ENCODE peak calls at places on chromosomes 12 and 14, in ten cellular contexts. Z, S, N, E, P, I, Y, M, G and H are unnamed samples.

GRCh38 chr14:50021261-50021660 is 95.1 kb downstream of the VCPKMT start:
- DNase-seq in M (no peak), Y (no peak), P (no peak), E (no peak), I (no peak), G (no peak), Z (no peak), S (no peak), N (no peak), H (no peak)

GRCh38 chr12:84701966-84702365 is 210.6 kb downstream of the SLC6A15 start:
- DNase-seq in Z (no peak), S (peak; percentile 28), I (no peak), Y (no peak), M (no peak), G (no peak), N (no peak), E (no peak), P (no peak), H (no peak)

GRCh38 chr12:3247077-3247476 is 169.9 kb downstream of the TSPAN9 start:
- DNase-seq in I (no peak), E (no peak), M (no peak), G (no peak), Y (no peak), Z (no peak), S (no peak), P (no peak), N (no peak), H (no peak)

GRCh38 chr12:46209165-46209564 is 59.7 kb downstream of the SLC38A1 start:
- DNase-seq in I (no peak), N (no peak), M (no peak), Z (no peak), G (no peak), Y (no peak), E (no peak), P (no peak), S (peak; percentile 36), H (no peak)

GRCh38 chr14:104092931-104093365 is 7.4 kb downstream of the ASPG start:
- DNase-seq in M (no peak), Y (no peak), I (peak; percentile 16), P (no peak), E (no peak), S (no peak), G (no peak), Z (peak; percentile 8), N (no peak), H (peak; percentile 42)

GRCh38 chr14:32050839-32051238 is 26.3 kb upstream of the ARHGAP5 start:
- DNase-seq in P (no peak), E (no peak), I (no peak), S (no peak), Y (no peak), M (no peak), Z (no peak), G (no peak), N (no peak), H (no peak)

GRCh38 chr14:92885279-92886061 is 37.5 kb upstream of the CHGA start:
- DNase-seq in E (no peak), N (no peak), I (no peak), Z (no peak), S (no peak), M (no peak), P (no peak), G (no peak), Y (no peak), H (no peak)

GRCh38 chr12:52740591-52740990 is 36.6 kb downstream of the KRT76 start:
- DNase-seq in N (no peak), E (no peak), I (no peak), Z (no peak), P (no peak), Y (no peak), G (no peak), S (no peak), M (no peak), H (no peak)

GRCh38 chr12:107302649-107303386 is 209.5 kb upstream of the CRY1 start:
- DNase-seq in S (peak; percentile 15), Y (no peak), P (no peak), G (no peak), I (no peak), N (no peak), E (no peak), M (no peak), Z (no peak), H (no peak)

GRCh38 chr12:38625306-38625705 is 280.1 kb downstream of the CPNE8 start:
- DNase-seq in Y (no peak), S (no peak), P (no peak), E (no peak), M (no peak), I (no peak), Z (no peak), G (no peak), N (no peak), H (no peak)

GRCh38 chr12:91109148-91109564 is 2.1 kb downstream of the LUM start:
- DNase-seq in M (peak; percentile 82), N (peak; percentile 61), P (peak; percentile 20), G (peak; percentile 73), E (no peak), Z (peak; percentile 81), I (peak; percentile 50), S (peak; percentile 85), Y (peak; percentile 83), H (peak; percentile 71)

GRCh38 chr14:56324831-56325230 is 206.6 kb downstream of the PELI2 start:
- DNase-seq in Y (no peak), Z (no peak), P (no peak), G (no peak), M (no peak), N (no peak), I (no peak), S (peak; percentile 65), E (no peak), H (no peak)

GRCh38 chr12:1936406-1937320 is 18.2 kb upstream of the CACNA2D4 start:
- DNase-seq in I (peak; percentile 70), S (peak; percentile 87), N (peak; percentile 67), Y (peak; percentile 95), M (peak; percentile 95), P (no peak), E (no peak), Z (peak; percentile 65), G (no peak), H (peak; percentile 80)

GRCh38 chr12:11652351-11653040 is 3.0 kb downstream of the ETV6 start:
- DNase-seq in Z (no peak), Y (no peak), E (no peak), I (peak; percentile 31), N (no peak), S (peak; percentile 84), G (no peak), M (peak; percentile 27), P (no peak), H (peak; percentile 63)

GRCh38 chr12:11650697-11651281 is 1.3 kb downstream of the ETV6 start:
- DNase-seq in E (no peak), S (peak; percentile 42), P (peak; percentile 31), N (no peak), M (no peak), Z (no peak), G (peak; percentile 15), Y (no peak), I (no peak), H (no peak)

GRCh38 chr12:11651785-11652184 is 2.3 kb downstream of the ETV6 start:
- DNase-seq in N (no peak), S (peak; percentile 42), Z (no peak), P (no peak), G (no peak), I (no peak), Y (no peak), M (no peak), E (no peak), H (no peak)

GRCh38 chr12:11650279-11650696 is 814 bp downstream of the ETV6 start:
- DNase-seq in I (peak; percentile 57), N (peak; percentile 23), P (no peak), Y (no peak), S (no peak), M (peak; percentile 53), Z (peak; percentile 26), G (no peak), E (no peak), H (no peak)

DNA sequence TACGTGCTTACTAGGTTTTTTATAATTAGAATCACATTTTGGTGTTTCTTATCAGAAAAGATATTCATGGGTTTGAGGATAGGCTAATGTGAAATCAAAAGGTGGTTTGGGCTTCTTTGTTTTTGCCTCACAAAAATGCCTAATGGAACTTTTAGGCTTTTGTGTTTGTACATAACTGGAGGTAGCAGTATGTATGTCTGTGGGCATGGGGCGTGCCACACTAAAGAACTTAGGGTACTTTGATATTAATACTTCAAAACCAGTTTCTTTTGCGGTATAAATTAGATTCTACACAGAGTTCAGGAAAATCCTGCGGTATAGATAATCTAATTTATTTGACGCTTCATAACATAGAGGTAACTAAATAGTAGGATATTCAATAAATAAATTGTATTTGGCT is 1.9 kb downstream of the ETV6 start:
- DNase-seq in I (no peak), S (no peak), Z (no peak), M (no peak), E (no peak), Y (no peak), N (no peak), P (no peak), G (no peak), H (no peak)
- H3K4me1 ChIP-seq in I (peaks cover 4% of the 10 kb centered on the region), S (no peaks in the 10 kb centered on the region), Z (peaks cover 67% of the 10 kb centered on the region), M (peaks cover 42% of the 10 kb centered on the region), E (peaks cover 19% of the 10 kb centered on the region), Y (no peaks in the 10 kb centered on the region), N (peaks cover 45% of the 10 kb centered on the region), P (peaks cover 31% of the 10 kb centered on the region), G (peaks cover 38% of the 10 kb centered on the region), H (peaks cover 50% of the 10 kb centered on the region)

GRCh38 chr12:22283508-22283907 is 51.0 kb downstream of the ST8SIA1 start:
- DNase-seq in M (no peak), P (no peak), Y (no peak), I (no peak), S (no peak), G (no peak), E (no peak), Z (no peak), N (no peak), H (no peak)
- TF ChIP-seq CTCF in M (no peak), P (no peak), Y (no peak), I (no peak), S (peak; percentile 11), G (no peak), E (peak; percentile 12), Z (no peak), N (no peak), H (no peak)

GRCh38 chr14:69690042-69690441 is 76.9 kb upstream of the SRSF5 start:
- DNase-seq in I (no peak), E (no peak), G (no peak), S (no peak), Z (no peak), Y (no peak), M (no peak), P (peak; percentile 84), N (no peak), H (no peak)
- H3K4me1 ChIP-seq in I (peaks cover 28% of the 10 kb centered on the region), E (peaks cover 30% of the 10 kb centered on the region), G (peaks cover 52% of the 10 kb centered on the region), S (peaks cover 3% of the 10 kb centered on the region), Z (peaks cover 98% of the 10 kb centered on the region), Y (no peaks in the 10 kb centered on the region), M (peaks cover 40% of the 10 kb centered on the region), P (peaks cover 99% of the 10 kb centered on the region), N (peaks cover 49% of the 10 kb centered on the region), H (peaks cover 63% of the 10 kb centered on the region)

DNA sequence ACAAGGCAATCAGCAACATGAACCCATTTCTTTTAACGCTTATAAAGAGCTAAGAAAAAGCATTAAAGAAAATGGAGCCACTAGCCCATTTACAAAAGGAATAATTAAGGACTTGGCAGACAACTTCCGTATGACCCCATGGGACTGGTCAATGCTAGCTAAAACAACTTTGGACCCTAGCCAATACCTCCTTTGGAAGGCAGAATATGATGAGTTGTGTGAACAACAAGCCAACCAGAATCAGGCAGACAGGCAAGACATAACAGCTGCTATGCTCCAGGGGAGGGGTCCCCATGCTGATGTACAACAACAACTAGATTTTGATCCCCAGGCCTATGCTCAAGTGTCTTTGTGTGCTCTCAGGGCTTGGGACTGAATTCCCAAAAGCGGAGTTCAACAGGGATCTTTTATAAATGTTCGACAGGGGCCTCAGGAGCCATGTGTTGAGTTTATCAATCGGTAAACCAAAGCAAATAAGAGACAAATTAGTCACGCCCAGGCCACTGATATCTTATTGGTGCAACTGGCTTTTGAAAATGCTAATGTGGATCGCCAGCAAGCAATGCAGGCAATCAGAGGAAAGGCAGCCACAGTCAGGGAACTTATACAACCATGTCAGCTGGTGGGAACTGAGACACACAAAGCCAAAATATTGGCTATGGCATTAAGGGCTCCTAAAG is 254.4 kb upstream of the DIO2 start:
- DNase-seq in N (no peak), Z (no peak), I (no peak), G (no peak), S (no peak), E (no peak), P (no peak), M (no peak), Y (no peak), H (no peak)
- TF ChIP-seq CTCF in N (no peak), Z (no peak), I (no peak), G (no peak), S (no peak), E (no peak), P (no peak), M (no peak), Y (no peak), H (no peak)